ENCODE peak calls at places on chromosomes 16 and 17, in four cellular contexts. O is prostate gland, T is GM23248, A is tibial artery. L is an unnamed sample.

GRCh38 chr17:73262676-73263642 is 1.3 kb upstream of the CPSF4L start:
- DNase-seq in A (no peak), O (peak), T (no peak), L (no peak)

GRCh38 chr16:88882358-88883030 is 16.0 kb upstream of the PABPN1L start:
- DNase-seq in A (no peak), O (no peak), T (no peak), L (no peak)

GRCh38 chr17:73863761-73864535 is 219.7 kb upstream of the SDK2 start:
- DNase-seq in T (no peak), A (no peak), O (no peak), L (no peak)

GRCh38 chr17:45229681-45230409 is 8.2 kb downstream of the FMNL1 start:
- DNase-seq in O (no peak), T (peak), A (no peak), L (no peak)

GRCh38 chr17:34582901-34583245 is 3.5 kb downstream of the TMEM132E start:
- DNase-seq in A (no peak), T (no peak), O (no peak), L (no peak)

GRCh38 chr17:7295230-7296180 is 1.1 kb upstream of the YBX2 start:
- DNase-seq in O (no peak), A (no peak), T (no peak), L (no peak)

GRCh38 chr16:24781256-24781655 is 51.8 kb downstream of the TNRC6A start:
- DNase-seq in A (no peak), O (no peak), T (no peak), L (no peak)

GRCh38 chr16:67248401-67249177 is at the start of gene SLC9A5:
- DNase-seq in T (peak), A (peak), O (no peak), L (no peak)

GRCh38 chr16:50744911-50745310 is 3.0 kb downstream of the CYLD start:
- DNase-seq in T (peak), A (no peak), O (no peak), L (no peak)

GRCh38 chr17:55641559-55642160 is 81.0 kb downstream of the TMEM100 start:
- DNase-seq in A (peak), T (peak), O (peak), L (peak)

GRCh38 chr16:86525696-86526095 is 15.4 kb downstream of the FOXF1 start:
- DNase-seq in O (no peak), A (no peak), T (no peak), L (no peak)

GRCh38 chr16:27600386-27600785 is 50.4 kb downstream of the KATNIP start:
- DNase-seq in O (no peak), T (no peak), A (no peak), L (peak)

GRCh38 chr16:65697061-65697460 is 575.2 kb upstream of the CDH11 start:
- DNase-seq in T (peak), A (no peak), O (no peak), L (no peak)

GRCh38 chr16:85363881-85364280 is 249.2 kb upstream of the GSE1 start:
- DNase-seq in A (no peak), O (no peak), T (peak), L (no peak)

GRCh38 chr16:69093974-69094373 is 11.5 kb upstream of the HAS3 start:
- DNase-seq in O (no peak), A (no peak), T (no peak), L (peak)

GRCh38 chr17:51427259-51428255 is 167.2 kb downstream of the UTP18 start:
- DNase-seq in O (no peak), A (no peak), T (no peak), L (no peak)
- H3K4me3 ChIP-seq in O (no peak), A (no peak), T (no peak), L (no peak)

GRCh38 chr17:3755335-3756030 is 31.8 kb downstream of the HASPIN start:
- DNase-seq in A (no peak), O (no peak), T (no peak), L (no peak)
- H3K4me3 ChIP-seq in A (no peak), O (peak), T (no peak), L (no peak)

GRCh38 chr17:37648555-37648954 is 5.3 kb upstream of the DDX52 start:
- DNase-seq in T (peak), O (no peak), A (no peak), L (peak)

GRCh38 chr17:37640016-37640415 is 3.2 kb downstream of the DDX52 start:
- DNase-seq in O (no peak), T (no peak), A (no peak), L (no peak)

GRCh38 chr17:37643118-37643766 is at the start of gene DDX52:
- DNase-seq in O (peak), T (peak), A (peak), L (peak)

GRCh38 chr17:37642706-37643105 is 540 bp downstream of the DDX52 start:
- DNase-seq in O (no peak), T (peak), A (no peak), L (no peak)

GRCh38 chr17:37643829-37644228 is 583 bp upstream of the DDX52 start:
- DNase-seq in O (no peak), A (no peak), T (peak), L (no peak)
- H3K4me3 ChIP-seq in O (peak), A (peak), T (peak), L (no peak)

DNA sequence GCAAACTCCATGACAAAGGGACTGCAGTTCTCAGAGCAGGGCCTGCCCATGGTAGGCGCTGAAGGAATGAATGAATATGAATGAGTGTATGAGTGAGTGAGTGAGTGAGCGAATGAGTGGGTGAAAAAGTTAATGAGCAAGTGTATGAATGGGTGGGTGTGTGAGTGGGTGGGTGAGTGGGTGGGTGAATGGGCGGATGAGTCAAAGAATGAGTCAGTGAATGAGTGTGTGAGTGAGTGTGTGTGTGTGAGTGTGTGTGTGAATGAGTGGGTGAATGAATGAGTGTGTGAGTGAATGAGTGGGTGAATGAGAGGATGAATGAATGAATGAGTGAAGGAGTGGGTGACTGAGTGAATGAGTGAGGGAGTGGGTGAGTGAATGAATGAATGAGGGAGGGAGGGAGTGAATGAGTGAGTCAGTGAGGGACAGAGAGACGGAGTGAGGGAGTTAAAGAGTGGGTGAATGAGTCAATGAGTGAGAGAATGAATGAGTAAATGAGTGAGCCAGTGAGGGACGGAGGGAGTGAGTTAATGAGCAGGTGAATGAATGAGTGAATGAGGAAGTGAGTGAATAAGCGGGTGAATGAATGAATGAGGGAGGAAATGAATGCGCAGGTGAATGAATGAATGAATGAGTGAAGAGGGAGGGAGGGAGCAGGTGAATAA is 11.1 kb upstream of the CHMP6 start:
- DNase-seq in T (peak), O (no peak), A (no peak), L (no peak)
- H3K4me3 ChIP-seq in T (no peak), O (no peak), A (no peak), L (no peak)

GRCh38 chr17:42674755-42675347 is 1.9 kb downstream of the PLEKHH3 start:
- DNase-seq in A (no peak), T (no peak), O (peak), L (peak)
- H3K4me3 ChIP-seq in A (peak), T (peak), O (peak), L (peak)

GRCh38 chr16:30561212-30561816 is 3.1 kb upstream of the ZNF764 start:
- DNase-seq in T (no peak), A (no peak), O (no peak), L (peak)

GRCh38 chr16:30557950-30558788 is at the start of gene ZNF764:
- DNase-seq in T (peak), O (peak), A (peak), L (peak)

GRCh38 chr16:30557397-30557949 is 701 bp downstream of the ZNF764 start:
- DNase-seq in A (no peak), T (peak), O (no peak), L (no peak)

GRCh38 chr16:30559690-30560089 is 1.5 kb upstream of the ZNF764 start:
- DNase-seq in O (no peak), A (no peak), T (no peak), L (no peak)

GRCh38 chr16:30558789-30559377 is 709 bp upstream of the ZNF764 start:
- DNase-seq in A (no peak), O (no peak), T (no peak), L (no peak)
- H3K4me3 ChIP-seq in A (peak), O (peak), T (peak), L (no peak)

DNA sequence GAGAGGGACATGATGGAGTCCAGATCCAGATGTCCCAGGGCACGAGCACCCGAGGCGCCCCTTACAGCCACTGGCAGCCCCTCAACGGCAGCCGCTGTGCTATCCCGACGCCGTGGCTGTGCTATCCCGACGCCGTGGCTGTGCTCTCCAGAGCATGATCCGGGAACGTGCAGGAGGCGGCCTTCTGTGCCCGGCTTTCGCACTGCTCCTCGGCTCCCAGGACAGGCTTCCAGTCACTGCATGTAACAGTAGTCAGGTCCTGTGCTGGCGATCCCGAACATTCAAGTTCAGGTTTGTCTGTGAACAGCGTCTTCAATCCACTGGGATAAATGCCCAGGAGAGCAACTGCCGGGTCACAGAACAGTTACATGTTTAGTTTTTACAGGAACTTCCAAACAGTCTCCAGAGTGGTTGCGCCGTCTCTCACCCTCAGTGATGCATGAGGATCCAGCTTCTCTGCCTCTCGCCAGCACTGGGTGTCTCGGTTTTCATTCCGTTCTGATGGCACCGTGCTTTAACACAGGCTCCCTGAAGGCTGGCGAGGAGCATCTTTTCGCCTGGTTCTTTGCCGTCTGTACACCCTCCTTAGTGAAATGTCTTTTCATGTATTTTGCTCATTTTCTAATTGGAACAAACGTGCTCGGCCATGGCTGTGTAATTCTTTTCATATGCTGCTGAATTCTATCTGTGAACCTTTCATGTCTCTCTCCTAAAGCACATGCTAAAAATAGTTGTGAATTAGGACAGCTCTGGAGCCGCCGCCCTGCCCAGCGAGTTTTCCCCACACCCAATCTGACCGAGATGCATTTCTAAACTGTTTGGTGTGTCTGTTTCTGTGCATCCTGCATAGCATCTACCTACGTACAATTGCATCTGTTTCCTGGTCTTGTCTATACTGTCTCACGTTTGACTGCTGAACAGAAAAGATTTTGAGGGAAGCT is 72.6 kb upstream of the METRNL start:
- DNase-seq in O (no peak), T (peak), A (no peak), L (peak)
- H3K4me3 ChIP-seq in O (no peak), T (peak), A (no peak), L (no peak)

L was measured in thyroid gland.